ENCODE peak calls at places on chromosomes 11 and 22, in seven cellular contexts. One of them, this sample, is unnamed.

GRCh38 chr11:110777765-110778164 is 65.5 kb upstream of the ARHGAP20 start:
- DNase-seq in AG09309: no peak
- DNase-seq in fibroblast of the aortic adventitia: peak
- DNase-seq in cardiac fibroblast: peak
- DNase-seq in astrocyte of the spinal cord: peak
- DNase-seq in lower lobe of right lung: no peak
- DNase-seq in hepatocyte: no peak
- DNase-seq in this sample: no peak

GRCh38 chr11:86627776-86628455 is 44.5 kb downstream of the ME3 start:
- DNase-seq in AG09309: peak
- DNase-seq in fibroblast of the aortic adventitia: peak
- DNase-seq in cardiac fibroblast: no peak
- DNase-seq in astrocyte of the spinal cord: no peak
- DNase-seq in lower lobe of right lung: no peak
- DNase-seq in hepatocyte: no peak
- DNase-seq in this sample: no peak

GRCh38 chr11:11849127-11849746 is 7.5 kb downstream of the USP47 start:
- DNase-seq in AG09309: no peak
- DNase-seq in fibroblast of the aortic adventitia: peak
- DNase-seq in cardiac fibroblast: peak
- DNase-seq in astrocyte of the spinal cord: peak
- DNase-seq in lower lobe of right lung: peak
- DNase-seq in hepatocyte: peak
- DNase-seq in this sample: peak

GRCh38 chr11:37371346-37371970 is 773.4 kb upstream of the RAG2 start:
- DNase-seq in AG09309: no peak
- DNase-seq in fibroblast of the aortic adventitia: no peak
- DNase-seq in cardiac fibroblast: no peak
- DNase-seq in astrocyte of the spinal cord: peak
- DNase-seq in lower lobe of right lung: no peak
- DNase-seq in hepatocyte: no peak
- DNase-seq in this sample: no peak

GRCh38 chr11:16412525-16413194 is 56.3 kb upstream of the SOX6 start:
- DNase-seq in AG09309: no peak
- DNase-seq in fibroblast of the aortic adventitia: no peak
- DNase-seq in cardiac fibroblast: no peak
- DNase-seq in astrocyte of the spinal cord: no peak
- DNase-seq in lower lobe of right lung: no peak
- DNase-seq in hepatocyte: no peak
- DNase-seq in this sample: no peak

GRCh38 chr11:77471520-77472234 is 2.2 kb downstream of the PAK1 start:
- DNase-seq in AG09309: no peak
- DNase-seq in fibroblast of the aortic adventitia: no peak
- DNase-seq in cardiac fibroblast: no peak
- DNase-seq in astrocyte of the spinal cord: no peak
- DNase-seq in lower lobe of right lung: no peak
- DNase-seq in hepatocyte: peak
- DNase-seq in this sample: no peak

GRCh38 chr11:122360875-122361274 is 244.9 kb upstream of the BLID start:
- DNase-seq in AG09309: no peak
- DNase-seq in fibroblast of the aortic adventitia: no peak
- DNase-seq in cardiac fibroblast: no peak
- DNase-seq in astrocyte of the spinal cord: no peak
- DNase-seq in lower lobe of right lung: no peak
- DNase-seq in hepatocyte: no peak
- DNase-seq in this sample: no peak

GRCh38 chr11:18050853-18051252 is 4.8 kb upstream of the TPH1 start:
- DNase-seq in AG09309: no peak
- DNase-seq in fibroblast of the aortic adventitia: no peak
- DNase-seq in cardiac fibroblast: no peak
- DNase-seq in astrocyte of the spinal cord: no peak
- DNase-seq in lower lobe of right lung: no peak
- DNase-seq in hepatocyte: no peak
- DNase-seq in this sample: no peak

GRCh38 chr22:25497269-25497668 is 67.2 kb upstream of the GRK3 start:
- DNase-seq in AG09309: no peak
- DNase-seq in fibroblast of the aortic adventitia: peak
- DNase-seq in cardiac fibroblast: peak
- DNase-seq in astrocyte of the spinal cord: peak
- DNase-seq in lower lobe of right lung: no peak
- DNase-seq in hepatocyte: no peak
- DNase-seq in this sample: no peak

GRCh38 chr11:36383200-36383599 is 87.1 kb downstream of the PRR5L start:
- DNase-seq in AG09309: no peak
- DNase-seq in fibroblast of the aortic adventitia: no peak
- DNase-seq in cardiac fibroblast: no peak
- DNase-seq in astrocyte of the spinal cord: no peak
- DNase-seq in lower lobe of right lung: no peak
- DNase-seq in hepatocyte: no peak
- DNase-seq in this sample: no peak

GRCh38 chr11:114027396-114027795 is 32.1 kb upstream of the ZBTB16 start:
- DNase-seq in AG09309: no peak
- DNase-seq in fibroblast of the aortic adventitia: no peak
- DNase-seq in cardiac fibroblast: no peak
- DNase-seq in astrocyte of the spinal cord: no peak
- DNase-seq in lower lobe of right lung: no peak
- DNase-seq in hepatocyte: no peak
- DNase-seq in this sample: no peak

GRCh38 chr11:114025329-114025907 is 34.1 kb upstream of the ZBTB16 start:
- DNase-seq in AG09309: no peak
- DNase-seq in fibroblast of the aortic adventitia: no peak
- DNase-seq in cardiac fibroblast: no peak
- DNase-seq in astrocyte of the spinal cord: no peak
- DNase-seq in lower lobe of right lung: no peak
- DNase-seq in hepatocyte: no peak
- DNase-seq in this sample: no peak

GRCh38 chr11:114031599-114032320 is 27.8 kb upstream of the ZBTB16 start:
- DNase-seq in AG09309: no peak
- DNase-seq in fibroblast of the aortic adventitia: no peak
- DNase-seq in cardiac fibroblast: no peak
- DNase-seq in astrocyte of the spinal cord: no peak
- DNase-seq in lower lobe of right lung: peak
- DNase-seq in hepatocyte: no peak
- DNase-seq in this sample: no peak

GRCh38 chr11:114027941-114028340 is 31.6 kb upstream of the ZBTB16 start:
- DNase-seq in AG09309: no peak
- DNase-seq in fibroblast of the aortic adventitia: no peak
- DNase-seq in cardiac fibroblast: peak
- DNase-seq in astrocyte of the spinal cord: no peak
- DNase-seq in lower lobe of right lung: no peak
- DNase-seq in hepatocyte: no peak
- DNase-seq in this sample: no peak

DNA sequence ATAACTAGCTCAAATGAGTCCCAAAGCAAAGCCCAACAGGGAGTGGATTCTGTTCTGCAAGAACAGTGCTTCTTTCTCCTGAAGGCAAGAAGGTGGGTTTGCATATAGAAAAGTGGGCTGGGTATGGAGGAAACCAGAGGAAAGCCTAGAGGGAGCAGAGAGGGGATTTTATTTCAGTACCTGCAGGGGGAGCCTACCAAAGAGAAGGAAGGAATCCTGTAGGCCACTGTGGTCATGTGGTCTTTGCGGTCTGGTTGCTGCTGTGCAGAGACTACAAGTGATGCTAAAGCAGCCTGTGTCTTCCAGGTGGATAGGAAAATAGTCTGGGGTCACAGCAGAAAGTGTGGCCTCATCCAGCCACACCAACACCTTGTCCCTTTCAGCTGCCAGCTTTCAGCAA is 33.2 kb upstream of the ZBTB16 start:
- DNase-seq in AG09309: no peak
- DNase-seq in fibroblast of the aortic adventitia: peak
- DNase-seq in cardiac fibroblast: peak
- DNase-seq in astrocyte of the spinal cord: peak
- DNase-seq in lower lobe of right lung: no peak
- DNase-seq in hepatocyte: peak
- DNase-seq in this sample: no peak
- TF ChIP-seq CTCF in AG09309: peak
- TF ChIP-seq CTCF in fibroblast of the aortic adventitia: peak
- TF ChIP-seq CTCF in cardiac fibroblast: peak
- TF ChIP-seq CTCF in astrocyte of the spinal cord: peak
- TF ChIP-seq CTCF in lower lobe of right lung: peak
- TF ChIP-seq CTCF in hepatocyte: peak
- TF ChIP-seq CTCF in this sample: no peak

DNA sequence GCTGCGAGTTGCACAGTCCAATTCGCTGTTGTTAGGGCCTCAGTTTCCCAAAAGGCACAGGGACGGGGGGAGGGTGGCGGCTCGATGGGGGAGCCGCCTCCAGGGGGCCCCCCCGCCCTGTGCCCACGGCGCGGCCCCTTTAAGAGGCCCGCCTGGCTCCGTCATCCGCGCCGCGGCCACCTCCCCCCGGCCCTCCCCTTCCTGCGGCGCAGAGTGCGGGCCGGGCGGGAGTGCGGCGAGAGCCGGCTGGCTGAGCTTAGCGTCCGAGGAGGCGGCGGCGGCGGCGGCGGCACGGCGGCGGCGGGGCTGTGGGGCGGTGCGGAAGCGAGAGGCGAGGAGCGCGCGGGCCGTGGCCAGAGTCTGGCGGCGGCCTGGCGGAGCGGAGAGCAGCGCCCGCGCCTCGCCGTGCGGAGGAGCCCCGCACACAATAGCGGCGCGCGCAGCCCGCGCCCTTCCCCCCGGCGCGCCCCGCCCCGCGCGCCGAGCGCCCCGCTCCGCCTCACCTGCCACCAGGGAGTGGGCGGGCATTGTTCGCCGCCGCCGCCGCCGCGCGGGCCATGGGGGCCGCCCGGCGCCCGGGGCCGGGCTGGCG is at the start of gene BCR:
- DNase-seq in AG09309: peak
- DNase-seq in fibroblast of the aortic adventitia: peak
- DNase-seq in cardiac fibroblast: peak
- DNase-seq in astrocyte of the spinal cord: peak
- DNase-seq in lower lobe of right lung: peak
- DNase-seq in hepatocyte: peak
- DNase-seq in this sample: peak
- TF ChIP-seq CTCF in AG09309: peak
- TF ChIP-seq CTCF in fibroblast of the aortic adventitia: no peak
- TF ChIP-seq CTCF in cardiac fibroblast: no peak
- TF ChIP-seq CTCF in astrocyte of the spinal cord: no peak
- TF ChIP-seq CTCF in lower lobe of right lung: no peak
- TF ChIP-seq CTCF in hepatocyte: no peak
- TF ChIP-seq CTCF in this sample: no peak

GRCh38 chr11:95541715-95542114 is 247.9 kb downstream of the FAM76B start:
- DNase-seq in AG09309: no peak
- DNase-seq in fibroblast of the aortic adventitia: no peak
- DNase-seq in cardiac fibroblast: no peak
- DNase-seq in astrocyte of the spinal cord: no peak
- DNase-seq in lower lobe of right lung: no peak
- DNase-seq in hepatocyte: no peak
- DNase-seq in this sample: no peak
- TF ChIP-seq CTCF in AG09309: no peak
- TF ChIP-seq CTCF in fibroblast of the aortic adventitia: no peak
- TF ChIP-seq CTCF in cardiac fibroblast: no peak
- TF ChIP-seq CTCF in astrocyte of the spinal cord: no peak
- TF ChIP-seq CTCF in lower lobe of right lung: no peak
- TF ChIP-seq CTCF in hepatocyte: no peak
- TF ChIP-seq CTCF in this sample: no peak

GRCh38 chr22:20033045-20033706 is 12.3 kb downstream of the TANGO2 start:
- DNase-seq in AG09309: no peak
- DNase-seq in fibroblast of the aortic adventitia: peak
- DNase-seq in cardiac fibroblast: no peak
- DNase-seq in astrocyte of the spinal cord: no peak
- DNase-seq in lower lobe of right lung: no peak
- DNase-seq in hepatocyte: no peak
- DNase-seq in this sample: no peak
- TF ChIP-seq CTCF in AG09309: no peak
- TF ChIP-seq CTCF in fibroblast of the aortic adventitia: no peak
- TF ChIP-seq CTCF in cardiac fibroblast: no peak
- TF ChIP-seq CTCF in astrocyte of the spinal cord: no peak
- TF ChIP-seq CTCF in lower lobe of right lung: no peak
- TF ChIP-seq CTCF in hepatocyte: no peak
- TF ChIP-seq CTCF in this sample: no peak

GRCh38 chr11:46272816-46273427 is 4.5 kb upstream of the CREB3L1 start:
- DNase-seq in AG09309: no peak
- DNase-seq in fibroblast of the aortic adventitia: peak
- DNase-seq in cardiac fibroblast: peak
- DNase-seq in astrocyte of the spinal cord: peak
- DNase-seq in lower lobe of right lung: peak
- DNase-seq in hepatocyte: peak
- DNase-seq in this sample: no peak
- TF ChIP-seq CTCF in AG09309: no peak
- TF ChIP-seq CTCF in fibroblast of the aortic adventitia: no peak
- TF ChIP-seq CTCF in cardiac fibroblast: no peak
- TF ChIP-seq CTCF in astrocyte of the spinal cord: no peak
- TF ChIP-seq CTCF in lower lobe of right lung: no peak
- TF ChIP-seq CTCF in hepatocyte: no peak
- TF ChIP-seq CTCF in this sample: no peak

GRCh38 chr11:45005106-45005505 is 54.4 kb upstream of the TP53I11 start:
- DNase-seq in AG09309: no peak
- DNase-seq in fibroblast of the aortic adventitia: no peak
- DNase-seq in cardiac fibroblast: no peak
- DNase-seq in astrocyte of the spinal cord: no peak
- DNase-seq in lower lobe of right lung: no peak
- DNase-seq in hepatocyte: no peak
- DNase-seq in this sample: no peak

GRCh38 chr11:45001466-45002165 is 50.9 kb upstream of the TP53I11 start:
- DNase-seq in AG09309: no peak
- DNase-seq in fibroblast of the aortic adventitia: no peak
- DNase-seq in cardiac fibroblast: no peak
- DNase-seq in astrocyte of the spinal cord: no peak
- DNase-seq in lower lobe of right lung: no peak
- DNase-seq in hepatocyte: no peak
- DNase-seq in this sample: no peak

DNA sequence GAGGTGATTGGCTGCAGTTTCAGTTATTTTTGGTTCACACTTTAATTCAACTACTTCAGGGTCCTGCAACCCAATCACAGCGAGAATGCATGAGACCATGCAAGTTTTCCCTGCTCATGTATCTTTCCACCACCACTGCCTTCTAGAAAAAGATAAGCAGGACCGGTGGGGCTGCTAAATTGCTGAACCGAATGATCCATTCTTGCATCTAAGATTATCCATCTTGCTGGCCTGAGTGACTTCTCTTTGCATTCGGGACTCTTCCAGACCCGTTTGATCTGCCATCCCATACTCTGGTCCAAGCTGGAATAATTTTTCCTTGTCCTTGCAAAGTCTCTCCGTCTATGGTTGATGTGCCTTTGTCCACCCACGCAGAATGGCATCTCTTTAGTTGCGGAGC is 56.3 kb upstream of the TP53I11 start:
- DNase-seq in AG09309: no peak
- DNase-seq in fibroblast of the aortic adventitia: no peak
- DNase-seq in cardiac fibroblast: no peak
- DNase-seq in astrocyte of the spinal cord: no peak
- DNase-seq in lower lobe of right lung: no peak
- DNase-seq in hepatocyte: no peak
- DNase-seq in this sample: no peak
- TF ChIP-seq CTCF in AG09309: no peak
- TF ChIP-seq CTCF in fibroblast of the aortic adventitia: no peak
- TF ChIP-seq CTCF in cardiac fibroblast: no peak
- TF ChIP-seq CTCF in astrocyte of the spinal cord: no peak
- TF ChIP-seq CTCF in lower lobe of right lung: no peak
- TF ChIP-seq CTCF in hepatocyte: no peak
- TF ChIP-seq CTCF in this sample: no peak

DNA sequence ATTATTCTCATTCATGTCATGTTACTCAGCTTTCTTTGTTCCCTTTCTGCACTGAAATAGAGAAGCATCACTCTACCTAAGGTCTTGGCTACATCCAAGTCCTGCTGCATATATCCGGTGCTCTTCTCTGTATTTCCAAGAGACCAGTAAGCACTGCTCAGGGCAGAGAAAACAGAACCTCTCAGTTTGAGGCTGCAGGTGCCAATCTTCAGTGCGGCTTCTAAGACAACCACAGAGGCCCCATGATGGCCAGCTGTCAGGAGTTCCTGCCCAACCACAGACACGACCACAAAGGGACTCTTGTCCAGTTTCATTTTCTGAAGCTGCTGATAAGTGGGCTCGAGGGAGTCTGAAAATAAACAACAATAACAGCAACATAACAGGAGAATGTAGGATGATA is 378.4 kb upstream of the PITPNB start:
- DNase-seq in AG09309: no peak
- DNase-seq in fibroblast of the aortic adventitia: no peak
- DNase-seq in cardiac fibroblast: no peak
- DNase-seq in astrocyte of the spinal cord: no peak
- DNase-seq in lower lobe of right lung: no peak
- DNase-seq in hepatocyte: no peak
- DNase-seq in this sample: no peak
- TF ChIP-seq CTCF in AG09309: no peak
- TF ChIP-seq CTCF in fibroblast of the aortic adventitia: no peak
- TF ChIP-seq CTCF in cardiac fibroblast: no peak
- TF ChIP-seq CTCF in astrocyte of the spinal cord: no peak
- TF ChIP-seq CTCF in lower lobe of right lung: no peak
- TF ChIP-seq CTCF in hepatocyte: no peak
- TF ChIP-seq CTCF in this sample: no peak